ENCODE peak calls at places on chromosome 1, in four cellular contexts. G is fibroblast of pulmonary artery, P is foreskin fibroblast, R is dorsolateral prefrontal cortex. N is an unnamed sample.

GRCh38 chr1:26493905-26494304 is 21.7 kb downstream of the HMGN2 start:
- DNase-seq in R (no peak), P (no peak), G (no peak), N (no peak)

GRCh38 chr1:91402023-91402422 is 2.6 kb downstream of the HFM1 start:
- DNase-seq in P (no peak), G (peak; percentile 44), R (no peak), N (no peak)

GRCh38 chr1:170664828-170665617 is 1.1 kb downstream of the PRRX1 start:
- DNase-seq in G (peak; percentile 69), R (no peak), P (peak; percentile 53), N (peak; percentile 45)

GRCh38 chr1:41936107-41936506 is 17.4 kb upstream of the HIVEP3 start:
- DNase-seq in G (no peak), R (no peak), P (peak; percentile 57), N (no peak)

GRCh38 chr1:67862685-67863084 is 29.4 kb upstream of the GNG12 start:
- DNase-seq in P (no peak), G (no peak), R (no peak), N (no peak)

GRCh38 chr1:101198842-101199636 is 37.8 kb upstream of the S1PR1 start:
- DNase-seq in R (no peak), P (no peak), G (no peak), N (no peak)

GRCh38 chr1:52403566-52404115 is 582 bp downstream of the ORC1 start:
- DNase-seq in P (peak; percentile 77), R (no peak), G (peak; percentile 78), N (no peak)

GRCh38 chr1:111199881-111200801 is at the start of gene DENND2D:
- DNase-seq in R (no peak), P (no peak), G (no peak), N (peak; percentile 85)

GRCh38 chr1:1298861-1299685 is 8.7 kb downstream of the ACAP3 start:
- DNase-seq in R (peak; percentile 98), G (no peak), P (no peak), N (no peak)
- H3K4me3 ChIP-seq in R (no peak overlapping the region), G (no peak overlapping the region), P (no peak overlapping the region), N (no peak overlapping the region)

GRCh38 chr1:214028095-214028494 is 40.3 kb downstream of the PROX1 start:
- DNase-seq in R (no peak), P (no peak), G (no peak), N (no peak)

GRCh38 chr1:214028569-214028968 is 40.8 kb downstream of the PROX1 start:
- DNase-seq in P (no peak), R (no peak), G (no peak), N (no peak)

GRCh38 chr1:214027498-214027897 is 39.7 kb downstream of the PROX1 start:
- DNase-seq in P (no peak), R (no peak), G (no peak), N (no peak)

GRCh38 chr1:214028999-214029406 is 41.2 kb downstream of the PROX1 start:
- DNase-seq in R (no peak), G (no peak), P (no peak), N (no peak)

GRCh38 chr1:214026985-214027384 is 39.2 kb downstream of the PROX1 start:
- DNase-seq in P (no peak), G (no peak), R (no peak), N (no peak)
- H3K4me3 ChIP-seq in P (no peak overlapping the region), G (no peak overlapping the region), R (no peak overlapping the region), N (no peak overlapping the region)

GRCh38 chr1:181092056-181092455 is 3.6 kb downstream of the IER5 start:
- DNase-seq in R (no peak), P (no peak), G (no peak), N (no peak)
- H3K4me3 ChIP-seq in R (peak overlapping the region; percentile 85), P (peak overlapping the region; percentile 97), G (peak overlapping the region; percentile 84), N (no peak overlapping the region)

GRCh38 chr1:222709700-222710153 is 2.6 kb downstream of the AIDA start:
- DNase-seq in P (no peak), R (no peak), G (peak; percentile 31), N (no peak)
- H3K4me3 ChIP-seq in P (peak overlapping the region; percentile 100), R (peak overlapping the region; percentile 21), G (peak overlapping the region; percentile 74), N (no peak overlapping the region)